ENCODE peak calls at places on chromosomes 11 and 22, in five cellular contexts. F is pancreas, X is left lung, I is GM23338, K is IMR-90. B is an unnamed sample. For H3K4me1, the result is how much of the 10 kb centered on the place peaks cover.

GRCh38 chr11:1742371-1742770 is 8.0 kb downstream of the IFITM10 start:
- ATAC-seq in F (no peak), X (no peak), I (no peak), K (no peak), B (no peak)

GRCh38 chr11:5611627-5612026 is 13.2 kb upstream of the TRIM34 start:
- ATAC-seq in F (no peak), X (no peak), I (peak), K (no peak), B (no peak)

GRCh38 chr11:66211100-66211499 is 57.3 kb upstream of the RAB1B start:
- ATAC-seq in F (no peak), X (no peak), I (no peak), K (no peak), B (no peak)

GRCh38 chr22:31282748-31283468 is 9.4 kb downstream of the PIK3IP1 start:
- ATAC-seq in F (no peak), X (no peak), I (no peak), K (no peak), B (no peak)

GRCh38 chr11:84372366-84372765 is 1086.2 kb upstream of the CCDC90B start:
- ATAC-seq in F (no peak), X (no peak), I (no peak), K (no peak), B (no peak)

GRCh38 chr11:69362315-69362714 is 68.4 kb downstream of the MYEOV start:
- ATAC-seq in F (no peak), X (no peak), I (peak), K (no peak), B (no peak)

GRCh38 chr11:68927280-68928107 is 23.8 kb downstream of the IGHMBP2 start:
- ATAC-seq in F (no peak), X (peak), I (no peak), K (peak), B (no peak)

GRCh38 chr22:44497218-44497903 is 672 bp downstream of the RTL6 start:
- ATAC-seq in F (peak), X (peak), I (peak), K (peak), B (peak)

GRCh38 chr22:38239101-38239761 is 33.6 kb downstream of the TMEM184B start:
- ATAC-seq in F (peak), X (peak), I (no peak), K (peak), B (peak)

GRCh38 chr22:45172872-45173585 is 9.3 kb downstream of the NUP50 start:
- ATAC-seq in F (no peak), X (no peak), I (no peak), K (no peak), B (no peak)

GRCh38 chr11:8624698-8625097 is 30.7 kb upstream of the STK33 start:
- ATAC-seq in F (no peak), X (no peak), I (no peak), K (no peak), B (no peak)

GRCh38 chr22:48492371-48493320 is 1335.0 kb downstream of the BRD1 start:
- ATAC-seq in F (no peak), X (peak), I (peak), K (peak), B (no peak)

GRCh38 chr11:10607462-10607861 is 39.0 kb upstream of the LYVE1 start:
- ATAC-seq in F (no peak), X (peak), I (no peak), K (no peak), B (peak)

GRCh38 chr11:29119116-29119515 is 897.7 kb downstream of the KCNA4 start:
- ATAC-seq in F (no peak), X (no peak), I (no peak), K (no peak), B (no peak)

GRCh38 chr11:7444582-7444981 is 40.7 kb upstream of the OLFML1 start:
- ATAC-seq in F (no peak), X (no peak), I (peak), K (no peak), B (no peak)

GRCh38 chr11:119571311-119571710 is 148.3 kb upstream of the THY1 start:
- ATAC-seq in F (no peak), X (no peak), I (no peak), K (no peak), B (no peak)
- H3K4me1 ChIP-seq in F (under half), X (under half), I (under half), K (under half), B (under half)

GRCh38 chr11:111980062-111980461 is 42.9 kb downstream of the DIXDC1 start:
- ATAC-seq in F (no peak), X (no peak), I (no peak), K (no peak), B (no peak)
- H3K4me1 ChIP-seq in F (under half), X (under half), I (under half), K (under half), B (under half)

GRCh38 chr11:57301711-57302423 is 22.9 kb downstream of the TNKS1BP1 start:
- ATAC-seq in F (no peak), X (no peak), I (no peak), K (no peak), B (no peak)
- H3K4me1 ChIP-seq in F (under half), X (under half), I (under half), K (under half), B (under half)

GRCh38 chr22:27779650-27780049 is 21.9 kb downstream of the MN1 start:
- ATAC-seq in F (no peak), X (no peak), I (no peak), K (no peak), B (no peak)
- H3K4me1 ChIP-seq in F (under half), X (under half), I (half or more), K (under half), B (under half)

GRCh38 chr11:114209343-114209742 is 86.9 kb upstream of the NNMT start:
- ATAC-seq in F (no peak), X (no peak), I (peak), K (no peak), B (no peak)

GRCh38 chr11:114211444-114212122 is 84.6 kb upstream of the NNMT start:
- ATAC-seq in F (no peak), X (no peak), I (no peak), K (no peak), B (no peak)

GRCh38 chr11:114208371-114208770 is 87.8 kb upstream of the NNMT start:
- ATAC-seq in F (no peak), X (no peak), I (no peak), K (no peak), B (no peak)

GRCh38 chr11:114207096-114207495 is 89.1 kb upstream of the NNMT start:
- ATAC-seq in F (no peak), X (no peak), I (no peak), K (no peak), B (no peak)

DNA sequence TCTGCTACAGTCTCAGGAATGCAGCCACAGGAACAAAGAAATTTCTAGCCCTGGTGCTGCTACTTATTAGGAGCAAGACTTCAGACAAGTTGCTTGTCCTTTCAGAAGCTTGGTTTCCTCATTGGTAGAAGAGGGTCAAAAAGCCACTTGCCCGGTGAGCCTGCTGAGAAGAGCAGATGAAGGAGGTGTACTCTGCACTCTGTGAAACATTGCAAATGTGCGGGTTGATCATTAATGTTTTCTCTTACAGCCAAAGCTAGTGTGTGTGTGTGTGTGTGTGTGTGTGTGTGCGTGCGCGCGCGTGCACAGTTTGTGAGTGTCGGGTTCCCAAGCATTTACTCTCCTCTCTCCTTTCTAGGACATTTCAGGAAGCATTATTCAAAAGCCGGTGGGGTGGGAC is 86.3 kb upstream of the NNMT start:
- ATAC-seq in F (peak), X (peak), I (no peak), K (no peak), B (no peak)
- H3K4me1 ChIP-seq in F (under half), X (under half), I (under half), K (under half), B (under half)

GRCh38 chr11:127996825-127997224 is 590.5 kb downstream of the ETS1 start:
- ATAC-seq in F (no peak), X (no peak), I (no peak), K (peak), B (no peak)

GRCh38 chr11:127993788-127994187 is 593.6 kb downstream of the ETS1 start:
- ATAC-seq in F (no peak), X (no peak), I (peak), K (no peak), B (no peak)

GRCh38 chr11:127998421-127998820 is 588.9 kb downstream of the ETS1 start:
- ATAC-seq in F (no peak), X (no peak), I (no peak), K (peak), B (no peak)

GRCh38 chr11:127994736-127995135 is 592.6 kb downstream of the ETS1 start:
- ATAC-seq in F (no peak), X (no peak), I (no peak), K (peak), B (no peak)
- H3K4me1 ChIP-seq in F (under half), X (under half), I (under half), K (under half), B (under half)

GRCh38 chr11:48017105-48017874 is 36.9 kb downstream of the PTPRJ start:
- ATAC-seq in F (no peak), X (no peak), I (no peak), K (no peak), B (no peak)

GRCh38 chr11:48012051-48012391 is 31.7 kb downstream of the PTPRJ start:
- ATAC-seq in F (no peak), X (no peak), I (no peak), K (no peak), B (no peak)

GRCh38 chr11:48011125-48012050 is 31.0 kb downstream of the PTPRJ start:
- ATAC-seq in F (no peak), X (no peak), I (no peak), K (no peak), B (no peak)

GRCh38 chr11:48013269-48013901 is 33.0 kb downstream of the PTPRJ start:
- ATAC-seq in F (peak), X (peak), I (no peak), K (peak), B (no peak)

DNA sequence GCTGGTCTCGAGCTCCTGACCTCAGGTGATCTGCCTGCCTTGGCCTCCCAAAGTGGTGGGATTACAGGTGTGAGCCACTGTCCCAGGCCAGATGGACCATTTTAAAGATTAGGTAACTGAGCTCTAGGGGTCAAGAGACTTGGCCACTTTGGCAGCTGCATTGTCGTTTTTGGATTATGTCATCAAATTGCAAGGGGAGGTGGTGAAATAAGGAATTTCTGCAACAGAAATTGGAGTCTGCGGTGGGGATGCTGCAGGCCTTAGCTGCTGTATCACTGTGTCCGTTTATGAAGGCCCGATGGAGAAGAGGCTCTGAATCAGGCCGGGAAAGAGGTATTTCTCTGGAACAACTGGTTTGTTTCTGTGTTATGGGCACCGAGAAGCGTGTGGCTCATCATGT is 34.6 kb downstream of the PTPRJ start:
- ATAC-seq in F (no peak), X (no peak), I (no peak), K (no peak), B (no peak)
- H3K4me1 ChIP-seq in F (under half), X (under half), I (under half), K (under half), B (under half)

B was measured in gastroesophageal sphincter.